ENCODE peak calls at places on chromosomes 13 and 19, in nine cellular contexts. A is NCI-H1417, B is stomach, H is EH, K is neural crest cell, R is foreskin fibroblast, E is Calu3, U is left ventricle myocardium inferior, Z is NCI-H69. P is an unnamed sample.

GRCh38 chr13:36453518-36453917 is 21.2 kb downstream of the CCNA1 start:
- DNase-seq in Z (peak; percentile 20), R (peak; percentile 32), K (no peak), H (peak; percentile 20), E (no peak), U (no peak), B (no peak), A (peak; percentile 50), P (no peak)

GRCh38 chr13:21837841-21838551 is 167.1 kb downstream of the FGF9 start:
- DNase-seq in H (peak; percentile 56), K (no peak), Z (peak; percentile 33), E (peak; percentile 10), U (no peak), R (no peak), B (no peak), A (no peak), P (no peak)

GRCh38 chr13:61838568-61838967 is 422.9 kb upstream of the PCDH20 start:
- DNase-seq in Z (no peak), H (no peak), E (no peak), R (no peak), A (no peak), K (no peak), B (no peak), U (no peak), P (no peak)

GRCh38 chr19:13668964-13669363 is 95.4 kb upstream of the MRI1 start:
- DNase-seq in U (no peak), Z (no peak), R (no peak), A (no peak), K (no peak), B (no peak), H (no peak), E (no peak), P (no peak)

GRCh38 chr13:41639955-41640780 is 182.8 kb downstream of the RGCC start:
- DNase-seq in Z (peak; percentile 49), R (no peak), H (peak; percentile 15), K (no peak), U (no peak), A (peak; percentile 13), B (no peak), E (no peak), P (no peak)

GRCh38 chr19:39381910-39382611 is 8.8 kb downstream of the PAF1 start:
- DNase-seq in R (peak; percentile 43), K (no peak), Z (no peak), A (no peak), H (peak; percentile 30), U (no peak), E (no peak), B (no peak), P (no peak)

GRCh38 chr13:68261105-68261504 is 1031.0 kb upstream of the PCDH9 start:
- DNase-seq in Z (peak; percentile 54), E (no peak), U (no peak), R (no peak), A (no peak), K (no peak), H (no peak), B (no peak), P (no peak)

GRCh38 chr13:79775830-79776229 is 294.9 kb downstream of the NDFIP2 start:
- DNase-seq in U (no peak), A (peak; percentile 69), H (peak; percentile 81), B (peak; percentile 29), R (peak; percentile 90), Z (peak; percentile 0), E (peak; percentile 12), K (no peak), P (no peak)

GRCh38 chr13:43058836-43059235 is 35.5 kb downstream of the DNAJC15 start:
- DNase-seq in U (no peak), Z (no peak), E (no peak), A (no peak), B (no peak), R (no peak), H (peak; percentile 55), K (no peak), P (no peak)

GRCh38 chr13:36412736-36413135 is 19.6 kb upstream of the CCNA1 start:
- DNase-seq in K (no peak), R (peak; percentile 50), H (no peak), Z (no peak), B (no peak), E (no peak), A (no peak), U (no peak), P (no peak)

GRCh38 chr19:3893509-3894179 is 13.2 kb downstream of the ATCAY start:
- DNase-seq in A (no peak), E (no peak), U (no peak), Z (no peak), B (peak; percentile 28), K (no peak), R (no peak), H (no peak), P (no peak)

GRCh38 chr13:76828316-76828741 is 57.9 kb downstream of the KCTD12 start:
- DNase-seq in Z (peak; percentile 87), H (peak; percentile 37), R (peak; percentile 64), B (no peak), K (no peak), E (no peak), A (no peak), U (no peak), P (no peak)

GRCh38 chr13:49594576-49594975 is 9.2 kb upstream of the RCBTB1 start:
- DNase-seq in A (no peak), Z (no peak), R (peak; percentile 27), E (no peak), H (no peak), K (no peak), B (no peak), U (no peak), P (no peak)

GRCh38 chr19:6667114-6667627 is 2.8 kb downstream of the TNFSF14 start:
- DNase-seq in A (no peak), Z (no peak), H (no peak), U (no peak), R (no peak), K (no peak), E (peak; percentile 17), B (no peak), P (no peak)

GRCh38 chr19:3807131-3807480 is 20.9 kb upstream of the MATK start:
- DNase-seq in R (no peak), H (no peak), E (no peak), U (no peak), Z (no peak), K (no peak), B (no peak), A (no peak), P (no peak)

GRCh38 chr13:74210693-74211393 is 76.6 kb upstream of the KLF12 start:
- DNase-seq in K (no peak), E (no peak), H (peak; percentile 98), Z (peak; percentile 80), B (peak; percentile 68), A (peak; percentile 79), U (no peak), R (peak; percentile 96), P (no peak)